ENCODE peak calls at places on chromosomes 3 and 15, in six cellular contexts. O, V, B, R, P and H are unnamed samples.

GRCh38 chr3:140922634-140923033 is 19.0 kb upstream of the SLC25A36 start:
- DNase-seq in O (no peak), V (peak; percentile 49), B (no peak), R (peak; percentile 20), P (no peak), H (no peak)

GRCh38 chr15:63196846-63197245 is 7.4 kb downstream of the RAB8B start:
- DNase-seq in O (no peak), V (no peak), B (no peak), R (no peak), P (no peak), H (no peak)

GRCh38 chr15:56918046-56918906 is at the start of gene TCF12:
- DNase-seq in O (peak; percentile 98), V (peak; percentile 96), B (peak; percentile 90), R (peak; percentile 99), P (peak; percentile 70), H (peak; percentile 86)

GRCh38 chr3:157782236-157782635 is 279.0 kb upstream of the VEPH1 start:
- DNase-seq in O (peak; percentile 56), V (no peak), B (no peak), R (no peak), P (no peak), H (no peak)

GRCh38 chr15:71186971-71187960 is 72.0 kb downstream of the THSD4 start:
- DNase-seq in O (peak; percentile 17), V (no peak), B (no peak), R (peak; percentile 48), P (no peak), H (no peak)

GRCh38 chr15:21261396-21261964 is 178.8 kb downstream of the POTEB3 start:
- DNase-seq in O (no peak), V (no peak), B (no peak), R (no peak), P (no peak), H (no peak)

GRCh38 chr15:87579537-87579936 is 677.0 kb downstream of the NTRK3 start:
- DNase-seq in O (no peak), V (no peak), B (no peak), R (no peak), P (no peak), H (no peak)

GRCh38 chr15:61935493-61935892 is 124.8 kb downstream of the VPS13C start:
- DNase-seq in O (no peak), V (no peak), B (no peak), R (no peak), P (no peak), H (no peak)

GRCh38 chr3:149384911-149385321 is 7.5 kb upstream of the TM4SF1 start:
- DNase-seq in O (peak; percentile 98), V (peak; percentile 92), B (no peak), R (peak; percentile 82), P (no peak), H (peak; percentile 54)

GRCh38 chr3:155619118-155619915 is 125.6 kb downstream of the PLCH1 start:
- DNase-seq in O (no peak), V (no peak), B (no peak), R (no peak), P (no peak), H (no peak)

GRCh38 chr3:2392981-2393380 is 294.3 kb downstream of the CNTN4 start:
- DNase-seq in O (no peak), V (no peak), B (no peak), R (peak; percentile 0), P (no peak), H (peak; percentile 78)

GRCh38 chr3:151351216-151351615 is 21.9 kb upstream of the P2RY13 start:
- DNase-seq in O (no peak), V (no peak), B (no peak), R (no peak), P (no peak), H (no peak)

GRCh38 chr15:89334510-89335288 is at the start of gene POLG:
- DNase-seq in O (peak; percentile 99), V (peak; percentile 100), B (peak; percentile 99), R (peak; percentile 99), P (peak; percentile 98), H (peak; percentile 99)

GRCh38 chr3:17039579-17039978 is 154.8 kb downstream of the PLCL2 start:
- DNase-seq in O (peak; percentile 96), V (peak; percentile 97), B (no peak), R (peak; percentile 74), P (no peak), H (peak; percentile 50)

GRCh38 chr3:14467723-14468620 is 65.6 kb downstream of the SLC6A6 start:
- DNase-seq in O (peak; percentile 32), V (peak; percentile 48), B (peak; percentile 66), R (peak; percentile 69), P (peak; percentile 9), H (peak; percentile 60)

GRCh38 chr3:72615182-72615581 is 233.1 kb downstream of the SHQ1 start:
- DNase-seq in O (no peak), V (no peak), B (no peak), R (no peak), P (no peak), H (no peak)

GRCh38 chr3:113897373-113897777 is 50.4 kb upstream of the ZDHHC23 start:
- DNase-seq in O (no peak), V (no peak), B (no peak), R (no peak), P (no peak), H (no peak)

GRCh38 chr3:123750659-123751420 is 133.3 kb downstream of the MYLK start:
- DNase-seq in O (peak; percentile 96), V (peak; percentile 83), B (no peak), R (peak; percentile 92), P (no peak), H (no peak)

GRCh38 chr3:129424185-129424841 is 4.1 kb downstream of the EFCAB12 start:
- DNase-seq in O (no peak), V (peak; percentile 54), B (no peak), R (no peak), P (no peak), H (no peak)

GRCh38 chr3:59117378-59117777 is 67.6 kb upstream of the CFAP20DC start:
- DNase-seq in O (no peak), V (no peak), B (no peak), R (no peak), P (no peak), H (no peak)

GRCh38 chr3:13623101-13623654 is 74.3 kb downstream of the FBLN2 start:
- DNase-seq in O (peak; percentile 54), V (no peak), B (no peak), R (peak; percentile 57), P (no peak), H (no peak)

GRCh38 chr3:50364573-50365079 is 5.3 kb upstream of the TMEM115 start:
- DNase-seq in O (no peak), V (no peak), B (no peak), R (no peak), P (no peak), H (no peak)

GRCh38 chr3:901953-902778 is 190.7 kb upstream of the CNTN6 start:
- DNase-seq in O (no peak), V (peak; percentile 37), B (no peak), R (peak; percentile 15), P (no peak), H (no peak)

GRCh38 chr15:33011976-33012375 is 182.5 kb downstream of the FMN1 start:
- DNase-seq in O (no peak), V (no peak), B (no peak), R (no peak), P (no peak), H (no peak)

GRCh38 chr3:169769287-169770181 is at the start of gene ACTRT3:
- DNase-seq in O (peak; percentile 81), V (peak; percentile 70), B (peak; percentile 43), R (peak; percentile 83), P (no peak), H (peak; percentile 77)

GRCh38 chr3:125443923-125444322 is 68.8 kb upstream of the ZNF148 start:
- DNase-seq in O (peak; percentile 81), V (peak; percentile 80), B (no peak), R (peak; percentile 13), P (no peak), H (no peak)

GRCh38 chr3:109195812-109196211 is 59.3 kb downstream of the C3orf85 start:
- DNase-seq in O (peak; percentile 78), V (peak; percentile 41), B (no peak), R (peak; percentile 76), P (no peak), H (no peak)

GRCh38 chr15:52558196-52558595 is 10.6 kb downstream of the ARPP19 start:
- DNase-seq in O (peak; percentile 85), V (peak; percentile 81), B (no peak), R (peak; percentile 78), P (no peak), H (no peak)

GRCh38 chr15:56249080-56249479 is 5.4 kb upstream of the RFX7 start:
- DNase-seq in O (peak; percentile 64), V (peak; percentile 90), B (peak; percentile 21), R (peak; percentile 71), P (no peak), H (peak; percentile 35)

GRCh38 chr3:139226731-139227130 is 117.1 kb upstream of the MRPS22 start:
- DNase-seq in O (peak; percentile 56), V (no peak), B (no peak), R (peak; percentile 48), P (no peak), H (no peak)

GRCh38 chr3:173911446-173911845 is 513.9 kb downstream of the NLGN1 start:
- DNase-seq in O (peak; percentile 59), V (no peak), B (peak; percentile 91), R (peak; percentile 58), P (no peak), H (peak; percentile 59)

GRCh38 chr3:141231923-141232861 is 567 bp downstream of the PXYLP1 start:
- DNase-seq in O (peak; percentile 5), V (peak; percentile 10), B (no peak), R (peak; percentile 58), P (no peak), H (peak; percentile 52)

GRCh38 chr15:83890584-83890983 is 236.7 kb downstream of the ADAMTSL3 start:
- DNase-seq in O (no peak), V (peak; percentile 5), B (no peak), R (no peak), P (no peak), H (peak; percentile 13)

GRCh38 chr3:24595801-24596200 is 101.2 kb upstream of the THRB start:
- DNase-seq in O (peak; percentile 52), V (peak; percentile 37), B (no peak), R (peak; percentile 16), P (no peak), H (no peak)

GRCh38 chr15:80211976-80212375 is 40.0 kb downstream of the CTXND1 start:
- DNase-seq in O (no peak), V (no peak), B (no peak), R (no peak), P (no peak), H (no peak)

GRCh38 chr15:65368300-65368617 is 9.5 kb downstream of the IGDCC3 start:
- DNase-seq in O (no peak), V (no peak), B (peak; percentile 63), R (no peak), P (no peak), H (peak; percentile 55)

GRCh38 chr15:33021806-33022389 is 172.6 kb downstream of the FMN1 start:
- DNase-seq in O (peak; percentile 52), V (peak; percentile 74), B (peak; percentile 70), R (peak; percentile 73), P (no peak), H (peak; percentile 17)